ENCODE peak calls at places on chromosomes 2 and 18, in five cellular contexts. Y, X, G, Z and T are unnamed samples.
A peak's percentile ranks its signal among the peaks of the same experiment; 100 is the strongest.

GRCh38 chr2:221347471-221347870 is 224.6 kb downstream of the EPHA4 start:
- DNase-seq in Y (no peak), G (no peak), X (no peak), Z (no peak), T (no peak)

GRCh38 chr2:240963376-240964220 is 34.8 kb upstream of the SNED1 start:
- DNase-seq in Y (no peak), X (no peak), G (no peak), Z (no peak), T (no peak)

GRCh38 chr2:147689510-147689909 is 155.3 kb upstream of the ACVR2A start:
- DNase-seq in G (peak; percentile 79), X (no peak), Z (no peak), Y (peak; percentile 18), T (peak; percentile 83)

GRCh38 chr18:37838086-37838485 is 272.5 kb upstream of the CELF4 start:
- DNase-seq in X (no peak), Y (no peak), Z (no peak), G (no peak), T (no peak)

GRCh38 chr18:55779461-55779710 is 191.4 kb upstream of the TCF4 start:
- DNase-seq in Y (no peak), G (peak; percentile 6), X (no peak), Z (no peak), T (no peak)

GRCh38 chr2:120432976-120433815 is 87.3 kb downstream of the INHBB start:
- DNase-seq in X (no peak), Y (no peak), Z (no peak), G (no peak), T (no peak)

GRCh38 chr2:53202063-53202462 is 565.5 kb upstream of the CHAC2 start:
- DNase-seq in Z (no peak), G (no peak), Y (no peak), X (no peak), T (no peak)

GRCh38 chr2:201859886-201860285 is 53.5 kb downstream of the CDK15 start:
- DNase-seq in G (no peak), X (no peak), Z (no peak), Y (no peak), T (no peak)

GRCh38 chr2:31402388-31402787 is 12.2 kb downstream of the XDH start:
- DNase-seq in Y (no peak), G (no peak), X (no peak), Z (no peak), T (no peak)

GRCh38 chr18:45730832-45731545 is 7.0 kb downstream of the SLC14A1 start:
- DNase-seq in Y (no peak), Z (no peak), X (no peak), G (no peak), T (no peak)

GRCh38 chr2:238915196-238915595 is 67.3 kb downstream of the TWIST2 start:
- DNase-seq in Z (no peak), X (no peak), G (no peak), Y (no peak), T (no peak)

GRCh38 chr2:2914252-2914651 is 463.4 kb downstream of the EIPR1 start:
- DNase-seq in X (no peak), Z (no peak), G (no peak), Y (no peak), T (no peak)

GRCh38 chr2:95297088-95297487 is at the start of gene KCNIP3:
- DNase-seq in Z (no peak), G (no peak), Y (no peak), X (peak; percentile 52), T (no peak)

GRCh38 chr2:72149556-72150156 is 2.0 kb upstream of the CYP26B1 start:
- DNase-seq in Z (no peak), X (no peak), G (no peak), Y (no peak), T (no peak)

GRCh38 chr18:9517869-9518268 is 42.6 kb downstream of the RALBP1 start:
- DNase-seq in G (peak; percentile 6), X (no peak), Z (no peak), Y (no peak), T (no peak)

GRCh38 chr18:63869851-63870250 is 17.7 kb upstream of the SERPINB2 start:
- DNase-seq in X (no peak), Z (no peak), G (no peak), Y (no peak), T (no peak)

GRCh38 chr2:228655341-228655740 is 473.9 kb upstream of the SPHKAP start:
- DNase-seq in X (no peak), Y (no peak), G (no peak), Z (no peak), T (no peak)

DNA sequence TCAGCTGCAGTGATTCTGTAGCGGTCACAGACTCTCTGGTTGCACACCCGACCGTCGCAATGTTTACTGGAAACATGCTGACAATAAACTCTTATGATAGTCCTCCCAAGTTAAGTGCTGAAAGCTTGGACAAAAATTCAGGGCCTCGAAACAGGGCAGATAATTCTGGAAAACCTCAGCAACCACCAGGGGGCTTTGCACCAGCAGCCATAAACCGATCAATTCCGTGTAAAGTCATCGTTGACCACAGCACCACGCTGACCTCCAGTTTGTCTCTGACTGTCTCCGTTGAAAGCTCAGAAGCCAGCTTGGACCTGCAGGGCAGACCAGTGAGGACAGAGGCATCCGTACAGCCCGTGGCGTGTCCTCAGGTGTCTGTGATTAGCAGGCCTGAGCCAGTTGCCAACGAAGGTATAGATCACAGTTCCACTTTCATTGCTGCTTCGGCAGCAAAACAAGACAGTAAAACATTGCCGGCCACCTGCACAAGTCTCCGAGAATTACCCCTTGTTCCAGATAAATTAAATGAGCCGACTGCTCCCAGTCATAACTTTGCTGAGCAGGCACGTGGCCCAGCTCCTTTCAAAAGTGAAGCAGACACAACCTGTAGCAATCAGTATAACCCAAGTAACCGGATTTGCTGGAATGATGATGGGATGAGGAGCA is 166.1 kb downstream of the ASXL3 start:
- DNase-seq in Y (no peak), Z (no peak), X (no peak), G (no peak), T (no peak)
- TF ChIP-seq CTCF in Y (no peak), Z (no peak), X (peak; percentile 35), G (peak; percentile 4), T (no peak)

DNA sequence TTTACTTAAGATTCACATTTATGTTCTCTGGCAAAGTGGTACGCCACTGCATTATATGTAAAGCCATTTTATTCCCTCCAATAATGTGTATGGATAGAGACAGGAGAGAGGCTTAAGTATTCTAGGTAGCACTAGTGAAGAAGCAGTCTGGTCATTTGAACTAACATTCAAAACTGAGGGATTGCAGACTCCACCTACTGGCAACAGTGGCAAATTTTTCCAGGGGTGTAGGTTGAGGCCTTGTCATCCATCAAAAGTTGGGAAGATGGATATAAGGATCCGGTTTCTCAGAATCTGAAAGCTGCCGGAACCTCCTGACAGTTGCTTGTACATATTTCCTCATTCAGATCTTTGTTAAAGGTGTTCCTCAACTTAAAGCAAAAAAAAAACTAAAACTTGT is 465.5 kb upstream of the FSHR start:
- DNase-seq in Y (no peak), Z (no peak), G (no peak), X (no peak), T (no peak)
- TF ChIP-seq CTCF in Y (peak; percentile 21), Z (no peak), G (no peak), X (peak; percentile 42), T (no peak)

GRCh38 chr2:129300456-129300855 is 679.0 kb upstream of the RAB6C start:
- DNase-seq in X (no peak), G (no peak), Y (no peak), Z (no peak), T (no peak)

GRCh38 chr2:129299338-129299737 is 680.1 kb upstream of the RAB6C start:
- DNase-seq in X (no peak), Z (no peak), G (no peak), Y (no peak), T (no peak)

GRCh38 chr2:129296401-129297343 is 682.8 kb upstream of the RAB6C start:
- DNase-seq in X (no peak), Y (no peak), Z (no peak), G (no peak), T (no peak)

GRCh38 chr2:129299756-129300155 is 679.7 kb upstream of the RAB6C start:
- DNase-seq in G (no peak), Y (no peak), X (no peak), Z (no peak), T (no peak)

GRCh38 chr2:129297430-129297829 is 682.0 kb upstream of the RAB6C start:
- DNase-seq in G (no peak), Z (no peak), Y (no peak), X (no peak), T (no peak)
- TF ChIP-seq CTCF in G (peak; percentile 19), Z (no peak), Y (peak; percentile 26), X (no peak), T (no peak)

DNA sequence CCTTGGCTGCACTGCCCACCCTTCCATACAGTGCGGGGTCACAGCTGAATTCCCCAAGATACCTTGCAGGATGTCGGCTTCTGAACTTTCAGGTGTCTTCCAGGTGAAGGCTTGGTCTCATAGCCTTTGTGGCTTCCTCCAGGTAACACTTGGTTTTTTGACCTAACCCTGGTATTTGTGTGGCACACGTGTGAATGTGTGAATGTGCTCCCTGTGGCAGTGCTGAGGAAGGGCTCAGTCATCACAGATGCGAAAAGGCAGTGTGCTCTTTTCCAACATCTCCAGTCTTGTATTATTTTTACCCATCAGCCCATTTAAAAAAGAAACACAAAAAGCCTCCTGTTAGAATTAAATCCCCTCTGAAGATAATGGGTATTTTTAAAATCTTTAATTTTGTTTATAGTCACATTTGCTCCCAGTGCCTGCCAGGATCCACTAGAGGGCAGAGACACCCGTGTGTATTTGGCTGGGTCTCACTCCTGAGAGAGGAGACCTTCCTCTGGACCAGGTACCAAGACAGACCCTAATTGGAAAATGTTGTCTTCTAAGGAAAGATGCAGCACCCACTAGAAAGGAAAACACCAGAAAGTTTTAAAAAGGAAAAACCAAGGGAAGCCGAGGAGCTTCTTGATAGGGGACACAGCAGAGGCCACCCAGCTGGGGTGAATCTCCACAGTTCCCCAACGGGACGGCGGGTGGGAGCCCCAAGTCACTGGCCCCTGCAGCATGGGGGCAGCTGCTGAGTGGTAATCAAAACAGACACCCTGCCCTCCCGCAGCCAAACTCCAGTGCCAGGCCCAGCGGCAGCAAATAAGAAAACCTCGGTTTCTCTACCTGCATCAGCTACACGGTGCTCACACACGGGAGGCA is 27.7 kb downstream of the FAM110C start:
- DNase-seq in Y (no peak), G (no peak), Z (no peak), X (no peak), T (no peak)
- TF ChIP-seq CTCF in Y (peak; percentile 71), G (peak; percentile 16), Z (peak; percentile 62), X (peak; percentile 48), T (no peak)

DNA sequence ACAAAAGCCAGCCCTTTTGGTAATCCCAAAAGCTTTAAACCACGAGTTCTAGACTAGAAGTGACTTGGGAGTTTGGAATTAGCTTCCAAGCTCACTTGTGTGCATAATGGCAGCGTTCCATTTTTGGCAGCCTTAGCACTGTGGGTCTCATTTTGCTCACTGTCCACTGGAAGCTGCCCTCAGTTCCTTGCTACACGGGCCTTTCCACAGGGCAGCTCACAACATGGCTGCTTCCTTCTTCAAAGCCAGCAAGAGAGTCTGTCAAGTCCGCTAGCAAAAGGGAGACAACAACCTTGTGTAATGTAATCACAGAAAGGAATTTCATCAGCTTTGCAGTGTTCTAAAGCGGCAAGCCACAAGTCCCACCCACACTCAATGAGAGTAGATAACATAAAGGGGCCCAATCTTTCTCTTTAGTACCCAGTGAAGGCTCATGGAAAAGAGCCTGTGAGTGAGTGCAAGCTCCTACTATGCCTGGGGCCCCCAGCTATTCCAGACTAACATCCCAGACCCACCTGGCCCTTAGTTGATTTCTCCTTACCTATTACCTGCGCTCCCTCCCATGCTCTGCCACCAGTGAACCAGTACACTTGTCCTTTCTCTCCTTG is 239.7 kb upstream of the FBXO11 start:
- DNase-seq in Y (no peak), G (no peak), Z (no peak), X (no peak), T (no peak)
- TF ChIP-seq CTCF in Y (no peak), G (no peak), Z (no peak), X (no peak), T (no peak)